ENCODE peak calls at places on chromosomes 11 and 22, in six cellular contexts. Z, I, L, M, A and E are unnamed samples.
A peak's percentile ranks its signal among the peaks of the same experiment; 100 is the strongest.

GRCh38 chr22:27074016-27074415 is 416.6 kb downstream of the MIAT start:
- DNase-seq in I (no peak), M (no peak), Z (no peak), L (no peak), A (no peak), E (no peak)

GRCh38 chr22:31748490-31748889 is 1.4 kb downstream of the PRR14L start:
- DNase-seq in Z (no peak), M (no peak), L (peak; percentile 2), I (no peak), A (no peak), E (no peak)

GRCh38 chr22:19765477-19766234 is 5.1 kb downstream of the TBX1 start:
- DNase-seq in Z (no peak), L (no peak), M (no peak), I (no peak), A (no peak), E (no peak)

GRCh38 chr22:45903355-45904149 is 73.4 kb downstream of the WNT7B start:
- DNase-seq in M (no peak), I (no peak), L (peak; percentile 60), A (peak; percentile 72), Z (no peak), E (no peak)

GRCh38 chr11:120511804-120512726 is 517 bp downstream of the GRIK4 start:
- DNase-seq in M (peak; percentile 74), Z (no peak), L (no peak), I (no peak), A (no peak), E (no peak)

GRCh38 chr11:24593332-24593731 is 96.5 kb downstream of the LUZP2 start:
- DNase-seq in M (no peak), I (no peak), A (no peak), L (no peak), Z (no peak), E (no peak)

GRCh38 chr22:37801946-37802309 is 5.8 kb upstream of the GCAT start:
- DNase-seq in L (no peak), M (no peak), I (no peak), Z (no peak), A (no peak), E (no peak)

GRCh38 chr22:38924197-38924952 is 33.0 kb upstream of the APOBEC3A start:
- DNase-seq in A (peak; percentile 96), M (no peak), I (no peak), L (peak; percentile 93), Z (peak; percentile 72), E (peak; percentile 47)

GRCh38 chr11:126816655-126817054 is 183.9 kb downstream of the KIRREL3 start:
- DNase-seq in M (no peak), A (no peak), Z (no peak), L (no peak), I (no peak), E (no peak)

GRCh38 chr11:76768091-76769047 is 14.8 kb upstream of the TSKU start:
- DNase-seq in A (no peak), Z (peak; percentile 59), L (no peak), M (peak; percentile 86), I (no peak), E (no peak)

GRCh38 chr11:83778598-83778997 is 492.4 kb upstream of the CCDC90B start:
- DNase-seq in Z (no peak), L (peak; percentile 22), A (no peak), I (no peak), M (no peak), E (no peak)

GRCh38 chr11:75239551-75240290 is 853 bp upstream of the TPBGL start:
- DNase-seq in M (no peak), Z (no peak), L (no peak), A (no peak), I (peak; percentile 1), E (no peak)

GRCh38 chr11:75639752-75640151 is 29.1 kb downstream of the MAP6 start:
- DNase-seq in Z (peak; percentile 78), A (peak; percentile 61), M (peak; percentile 83), I (peak; percentile 29), L (no peak), E (peak; percentile 89)

GRCh38 chr11:119645018-119645417 is 84.0 kb downstream of the NECTIN1 start:
- DNase-seq in I (no peak), Z (no peak), M (no peak), L (no peak), A (no peak), E (no peak)

GRCh38 chr22:23396362-23397007 is 183.6 kb downstream of the IGLL1 start:
- DNase-seq in I (no peak), Z (no peak), M (no peak), A (no peak), L (no peak), E (no peak)

GRCh38 chr11:2139691-2140337 is 625 bp upstream of the IGF2 start:
- DNase-seq in L (no peak), I (no peak), A (no peak), Z (no peak), M (no peak), E (no peak)

GRCh38 chr22:48535868-48536690 is 1291.6 kb downstream of the BRD1 start:
- DNase-seq in A (no peak), L (no peak), Z (no peak), I (no peak), M (no peak), E (peak; percentile 72)

GRCh38 chr11:118921929-118922744 is 3.6 kb downstream of the BCL9L start:
- DNase-seq in I (peak; percentile 38), Z (peak; percentile 87), L (peak; percentile 88), A (peak; percentile 87), M (peak; percentile 83), E (no peak)

GRCh38 chr11:131675489-131675888 is 305.1 kb downstream of the NTM start:
- DNase-seq in L (no peak), M (no peak), I (no peak), A (no peak), Z (no peak), E (peak; percentile 23)

GRCh38 chr22:46607483-46608114 is 12.6 kb upstream of the GRAMD4 start:
- DNase-seq in L (no peak), A (no peak), M (no peak), I (no peak), Z (no peak), E (no peak)

GRCh38 chr11:87722756-87723599 is 452.3 kb downstream of the RAB38 start:
- DNase-seq in Z (no peak), L (peak; percentile 64), I (no peak), A (peak; percentile 10), M (no peak), E (peak; percentile 8)

GRCh38 chr11:12603362-12604088 is 70.7 kb upstream of the TEAD1 start:
- DNase-seq in M (no peak), A (no peak), Z (no peak), L (no peak), I (no peak), E (no peak)

GRCh38 chr11:69166186-69167115 is 10.7 kb downstream of the SMIM38 start:
- DNase-seq in A (peak; percentile 84), Z (peak; percentile 30), I (no peak), M (peak; percentile 62), L (peak; percentile 79), E (no peak)
- TF ChIP-seq CTCF in A (peak; percentile 42), Z (no peak), I (no peak), M (no peak), L (peak; percentile 43), E (no peak)

GRCh38 chr11:79237676-79238075 is 203.2 kb downstream of the TENM4 start:
- DNase-seq in M (no peak), L (no peak), I (no peak), A (peak; percentile 82), Z (no peak), E (no peak)

GRCh38 chr11:79235696-79236095 is 205.1 kb downstream of the TENM4 start:
- DNase-seq in L (no peak), I (no peak), M (no peak), A (no peak), Z (no peak), E (no peak)

GRCh38 chr11:79237111-79237510 is 203.7 kb downstream of the TENM4 start:
- DNase-seq in M (no peak), Z (no peak), L (no peak), I (no peak), A (no peak), E (no peak)

GRCh38 chr11:79232346-79232745 is 208.5 kb downstream of the TENM4 start:
- DNase-seq in A (no peak), Z (no peak), I (no peak), M (no peak), L (no peak), E (no peak)

GRCh38 chr11:79236541-79236971 is 204.3 kb downstream of the TENM4 start:
- DNase-seq in A (peak; percentile 90), Z (no peak), M (no peak), I (no peak), L (no peak), E (no peak)
- H3K4me3 ChIP-seq in A (peak overlapping the region; percentile 12), Z (no peak overlapping the region), M (no peak overlapping the region), I (no peak overlapping the region), L (no peak overlapping the region), E (no peak overlapping the region)

DNA sequence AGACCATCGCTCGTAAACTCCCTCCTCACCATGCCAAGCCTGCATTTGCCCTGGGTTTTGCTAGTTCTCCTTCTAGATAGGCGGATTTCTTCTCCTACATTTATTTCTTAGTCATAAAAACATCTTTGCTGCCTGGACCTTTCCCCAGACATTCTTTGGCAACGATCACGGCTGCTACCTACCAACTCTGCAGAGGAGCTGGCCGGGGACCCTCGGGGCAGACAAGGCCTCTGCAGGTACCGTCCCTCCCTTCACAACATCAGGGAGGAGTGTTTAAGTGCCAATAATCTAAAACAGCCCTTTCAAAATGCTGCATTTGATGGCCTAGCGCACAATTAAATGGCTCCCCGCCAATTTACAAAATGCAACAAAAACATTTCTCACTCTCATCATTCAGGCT is 34.4 kb downstream of the BRD1 start:
- DNase-seq in A (no peak), M (no peak), Z (no peak), L (no peak), I (no peak), E (no peak)
- H3K27ac ChIP-seq in A (no peak overlapping the region), M (no peak overlapping the region), Z (peak overlapping the region; percentile 55), L (no peak overlapping the region), I (no peak overlapping the region), E (no peak overlapping the region)

GRCh38 chr22:21022955-21023614 is 8.1 kb downstream of the P2RX6 start:
- DNase-seq in L (no peak), A (no peak), Z (no peak), M (peak; percentile 68), I (no peak), E (no peak)

GRCh38 chr22:21018314-21018713 is 3.3 kb downstream of the P2RX6 start:
- DNase-seq in A (no peak), L (no peak), I (no peak), M (no peak), Z (no peak), E (no peak)

GRCh38 chr22:21022507-21022906 is 7.5 kb downstream of the P2RX6 start:
- DNase-seq in I (no peak), M (no peak), L (no peak), A (no peak), Z (no peak), E (no peak)

GRCh38 chr22:21016644-21017420 is 1.9 kb downstream of the P2RX6 start:
- DNase-seq in I (no peak), M (peak; percentile 56), Z (no peak), A (no peak), L (no peak), E (no peak)

DNA sequence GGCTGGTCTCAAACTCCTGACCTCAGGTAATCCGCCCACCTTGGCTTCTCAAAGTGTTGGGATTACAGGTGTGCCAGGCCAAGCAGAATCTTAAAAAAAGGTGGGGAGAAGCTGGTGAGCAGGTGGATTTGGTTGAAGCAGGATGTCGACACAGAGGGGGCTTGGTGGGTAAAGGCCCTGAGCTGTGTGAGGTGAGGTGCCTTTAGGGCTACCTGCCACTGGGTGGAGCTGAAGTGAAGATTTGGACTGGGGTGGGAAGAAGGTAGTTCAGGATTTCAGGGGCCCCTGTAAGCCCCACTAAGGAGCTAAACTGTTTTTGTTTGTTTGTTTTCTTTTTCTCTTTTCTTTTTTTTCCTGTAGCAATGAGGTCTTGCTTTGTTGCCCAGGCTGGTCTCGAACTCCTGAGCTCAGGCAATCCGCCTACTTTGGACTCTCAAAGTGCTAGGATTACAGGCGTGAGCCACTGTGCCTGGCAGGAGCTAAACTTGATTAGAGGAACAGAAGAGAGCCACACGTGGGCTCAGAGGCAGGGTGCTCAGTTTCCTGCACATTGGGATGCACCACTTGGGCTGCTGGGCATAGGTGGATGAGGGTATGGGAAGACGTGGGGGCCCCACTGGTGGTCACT is 6.0 kb downstream of the P2RX6 start:
- DNase-seq in M (no peak), A (no peak), Z (no peak), L (peak; percentile 16), I (no peak), E (no peak)
- TF ChIP-seq CTCF in M (no peak), A (peak; percentile 54), Z (peak; percentile 27), L (peak; percentile 48), I (peak; percentile 21), E (no peak)